ENCODE peak calls at places on chromosomes 2 and 18, in six cellular contexts. Z, O, G, P, M and U are unnamed samples.

GRCh38 chr18:45320724-45321123 is 294.6 kb upstream of the SLC14A2 start:
- DNase-seq in G (no peak), M (no peak), O (peak), P (no peak), Z (no peak), U (no peak)

GRCh38 chr18:79933765-79934164 is 17.7 kb downstream of the SLC66A2 start:
- DNase-seq in Z (no peak), P (no peak), G (no peak), M (no peak), O (no peak), U (no peak)

GRCh38 chr2:189613077-189613636 is 32.6 kb upstream of the SLC40A1 start:
- DNase-seq in G (no peak), O (peak), P (no peak), M (no peak), Z (peak), U (no peak)

GRCh38 chr2:188788621-188789020 is 185.6 kb upstream of the COL3A1 start:
- DNase-seq in P (no peak), Z (peak), M (peak), O (peak), G (no peak), U (no peak)

GRCh38 chr2:145006957-145007672 is 487.2 kb upstream of the ZEB2 start:
- DNase-seq in O (peak), Z (peak), P (no peak), G (no peak), M (peak), U (no peak)

GRCh38 chr18:42977982-42978595 is 137.4 kb downstream of the RIT2 start:
- DNase-seq in O (no peak), M (no peak), P (no peak), G (no peak), Z (no peak), U (no peak)

GRCh38 chr18:44841769-44842587 is 161.3 kb downstream of the SETBP1 start:
- DNase-seq in G (no peak), O (no peak), P (no peak), Z (no peak), M (no peak), U (no peak)

GRCh38 chr2:228247335-228247734 is 65.8 kb upstream of the SPHKAP start:
- DNase-seq in Z (no peak), P (no peak), M (no peak), O (no peak), G (no peak), U (no peak)

DNA sequence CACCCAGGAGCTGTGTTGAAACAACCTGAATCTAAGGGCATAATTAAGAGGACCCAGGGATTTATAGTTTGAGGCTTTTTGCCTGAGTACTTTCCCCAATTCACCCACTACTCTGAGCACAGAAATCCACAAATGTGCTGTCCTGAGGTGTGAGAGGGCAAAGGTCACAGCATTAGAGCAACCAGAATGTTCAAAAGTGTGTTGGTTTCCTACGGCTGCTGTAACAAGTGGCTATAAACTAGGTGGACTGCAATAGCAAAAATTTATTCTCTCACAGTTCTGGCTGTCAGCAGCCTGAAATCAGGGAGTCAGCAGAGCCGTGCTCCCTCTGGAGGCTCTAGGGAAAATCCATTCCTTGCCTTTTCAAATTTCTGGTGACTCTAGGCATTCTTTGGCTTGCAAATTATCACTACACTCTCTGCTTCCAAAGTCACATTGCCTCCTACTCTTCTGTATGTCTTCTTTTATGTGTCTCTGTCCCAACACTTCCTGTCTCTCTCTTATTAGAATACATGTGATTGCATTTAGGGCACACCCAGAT is 91.3 kb upstream of the TACR1 start:
- DNase-seq in M (no peak), G (no peak), P (no peak), O (no peak), Z (no peak), U (no peak)
- TF ChIP-seq CTCF in M (no peak), G (no peak), P (no peak), O (peak), Z (no peak), U (no peak)

DNA sequence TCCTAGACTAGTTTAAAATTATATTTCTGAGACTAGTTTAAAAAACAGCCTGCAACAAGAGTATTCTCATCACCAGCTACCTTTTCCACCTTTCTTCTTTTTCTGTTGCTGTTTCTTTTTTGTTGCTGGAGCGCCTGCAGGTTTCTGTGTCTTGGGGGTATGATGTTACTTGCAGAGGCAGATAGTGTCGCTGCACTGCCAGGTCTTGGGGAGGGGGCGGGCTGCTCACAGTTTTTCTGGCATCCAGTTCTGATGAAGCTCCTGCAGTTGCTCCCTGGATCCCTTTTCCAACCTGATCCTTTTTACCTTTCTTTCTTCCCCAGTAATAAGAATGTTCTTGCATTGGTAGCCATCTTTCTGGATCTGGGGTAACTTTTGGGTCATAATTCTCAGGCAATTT is 8.0 kb upstream of the C18orf32 start:
- DNase-seq in O (no peak), G (no peak), M (no peak), Z (no peak), P (no peak), U (no peak)
- TF ChIP-seq CTCF in O (no peak), G (no peak), M (no peak), Z (no peak), P (no peak), U (no peak)

GRCh38 chr2:12031871-12032270 is 285.4 kb downstream of the LPIN1 start:
- DNase-seq in M (no peak), P (no peak), Z (no peak), G (peak), O (no peak), U (no peak)

GRCh38 chr2:12033494-12033893 is 287.1 kb downstream of the LPIN1 start:
- DNase-seq in O (no peak), P (no peak), G (no peak), Z (no peak), M (no peak), U (no peak)

GRCh38 chr2:12032975-12033374 is 286.5 kb downstream of the LPIN1 start:
- DNase-seq in Z (no peak), O (peak), M (no peak), G (no peak), P (no peak), U (no peak)

GRCh38 chr2:12034303-12034861 is 287.9 kb downstream of the LPIN1 start:
- DNase-seq in M (no peak), G (peak), P (no peak), Z (no peak), O (no peak), U (no peak)

DNA sequence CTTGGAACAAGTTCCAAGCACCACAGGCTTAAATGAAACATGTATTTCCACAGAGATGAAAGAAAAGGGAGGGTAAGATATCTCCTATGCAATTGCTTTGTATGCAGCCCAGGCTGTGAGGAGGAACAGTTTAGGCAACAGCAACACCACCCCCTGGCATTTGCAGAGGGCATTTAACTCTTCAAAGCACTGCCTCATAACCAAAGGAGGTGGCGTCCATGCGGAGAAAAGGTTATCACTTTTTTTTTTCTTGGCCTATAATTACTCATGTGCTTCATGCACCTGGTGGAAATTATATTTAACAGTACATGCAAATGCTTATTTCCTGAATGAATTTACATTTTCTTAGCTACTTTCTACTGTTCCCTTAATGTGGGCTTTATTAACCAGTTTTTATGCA is 286.0 kb downstream of the LPIN1 start:
- DNase-seq in Z (no peak), P (peak), O (no peak), G (peak), M (peak), U (peak)
- TF ChIP-seq CTCF in Z (no peak), P (no peak), O (peak), G (peak), M (no peak), U (peak)

DNA sequence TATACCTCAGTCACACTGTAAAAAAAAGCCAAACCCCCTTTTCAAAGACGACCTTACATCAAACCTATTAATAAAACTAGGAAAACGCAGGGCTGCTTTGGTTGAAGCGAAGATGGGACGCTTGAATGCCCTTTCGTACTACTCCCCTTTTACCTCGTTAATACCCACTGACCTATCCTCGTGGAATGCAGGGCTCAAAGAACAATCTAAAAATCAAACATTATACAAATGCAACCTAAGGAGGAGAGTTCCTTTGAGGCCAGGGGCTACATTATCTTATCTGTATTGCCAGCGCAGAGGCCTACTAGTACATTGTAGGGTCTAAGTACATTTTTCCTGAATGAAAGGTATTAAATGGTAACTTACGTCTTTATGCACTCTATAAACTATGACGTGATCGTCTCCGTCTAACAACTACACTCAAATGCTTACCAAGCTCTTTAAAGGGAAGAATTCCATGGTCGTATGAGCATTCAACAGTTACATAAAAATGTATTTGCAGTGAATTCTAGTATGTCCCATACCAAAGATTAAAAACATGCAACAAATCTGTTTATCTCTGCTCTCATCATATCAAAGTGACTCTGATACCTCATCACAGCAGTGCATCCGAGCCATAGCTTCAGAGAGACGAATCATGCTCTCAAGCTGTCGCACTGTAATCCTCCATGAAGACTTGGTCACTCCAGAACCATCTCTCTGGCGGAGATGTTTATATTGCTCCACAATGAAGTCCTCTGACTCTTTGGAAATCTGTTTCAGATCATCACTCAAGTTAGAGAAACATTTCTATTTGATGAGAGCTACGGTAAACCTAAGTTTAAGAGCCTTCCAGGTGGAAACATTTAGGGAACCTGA is 14.1 kb upstream of the LCT start:
- DNase-seq in P (no peak), O (no peak), Z (no peak), M (no peak), G (no peak), U (no peak)
- TF ChIP-seq CTCF in P (no peak), O (no peak), Z (no peak), M (no peak), G (no peak), U (no peak)

GRCh38 chr2:214960677-214961076 is 151.2 kb upstream of the BARD1 start:
- DNase-seq in P (no peak), Z (no peak), M (no peak), G (no peak), O (peak), U (no peak)
- TF ChIP-seq CTCF in P (no peak), Z (peak), M (no peak), G (peak), O (no peak), U (no peak)